ENCODE peak calls at places on chromosomes 13 and 19, in four cellular contexts. T is RWPE2, G is K562, J is right lobe of liver. E is an unnamed sample.

GRCh38 chr13:29156136-29156535 is 336.0 kb downstream of the MTUS2 start:
- DNase-seq in T (no peak), G (no peak), J (no peak), E (no peak)

GRCh38 chr19:42166336-42166735 is 34.1 kb upstream of the POU2F2 start:
- DNase-seq in T (no peak), G (no peak), J (no peak), E (no peak)

GRCh38 chr19:33795370-33796163 is 1.1 kb upstream of the KCTD15 start:
- DNase-seq in T (no peak), G (peak; percentile 91), J (peak; percentile 89), E (peak; percentile 90)

GRCh38 chr13:40992678-40993077 is 26.4 kb downstream of the ELF1 start:
- DNase-seq in T (no peak), G (no peak), J (no peak), E (no peak)

GRCh38 chr19:31377736-31378135 is 28.5 kb upstream of the TSHZ3 start:
- DNase-seq in T (no peak), G (no peak), J (no peak), E (no peak)

GRCh38 chr19:17041994-17042393 is 15.4 kb upstream of the CPAMD8 start:
- DNase-seq in T (no peak), G (no peak), J (no peak), E (no peak)

GRCh38 chr19:17726136-17726741 is 7.0 kb downstream of the MAP1S start:
- DNase-seq in T (no peak), G (peak; percentile 8), J (no peak), E (no peak)

GRCh38 chr13:27419333-27419732 is 5.1 kb upstream of the GTF3A start:
- DNase-seq in T (no peak), G (no peak), J (no peak), E (no peak)

GRCh38 chr19:5615756-5616327 is 6.7 kb downstream of the SAFB2 start:
- DNase-seq in T (no peak), G (no peak), J (no peak), E (no peak)

GRCh38 chr19:15508035-15508710 is at the start of gene CYP4F22:
- DNase-seq in T (no peak), G (peak; percentile 73), J (no peak), E (no peak)

GRCh38 chr19:4388171-4389063 is 11.9 kb downstream of the SH3GL1 start:
- DNase-seq in T (no peak), G (no peak), J (peak; percentile 82), E (no peak)

GRCh38 chr13:109979186-109979585 is 192.8 kb upstream of the IRS2 start:
- DNase-seq in T (no peak), G (no peak), J (no peak), E (no peak)

GRCh38 chr19:29372921-29373797 is 152.6 kb upstream of the VSTM2B start:
- DNase-seq in T (no peak), G (no peak), J (no peak), E (no peak)

GRCh38 chr13:72911988-72912387 is 130.1 kb downstream of the PIBF1 start:
- DNase-seq in T (no peak), G (no peak), J (no peak), E (no peak)

GRCh38 chr19:4455742-4456565 is 1.6 kb downstream of the UBXN6 start:
- DNase-seq in T (no peak), G (no peak), J (peak; percentile 61), E (peak; percentile 79)

GRCh38 chr13:38213307-38213706 is 136.3 kb upstream of the UFM1 start:
- DNase-seq in T (no peak), G (no peak), J (no peak), E (no peak)

GRCh38 chr13:36098080-36098479 is 33.1 kb downstream of the DCLK1 start:
- DNase-seq in T (no peak), G (no peak), J (no peak), E (no peak)

GRCh38 chr13:28716511-28716910 is 2.3 kb downstream of the SLC46A3 start:
- DNase-seq in T (peak; percentile 85), G (no peak), J (peak; percentile 54), E (no peak)

GRCh38 chr13:21964686-21965085 is 293.8 kb downstream of the FGF9 start:
- DNase-seq in T (no peak), G (no peak), J (no peak), E (no peak)

GRCh38 chr13:23828086-23828485 is 61.1 kb downstream of the MIPEP start:
- DNase-seq in T (no peak), G (no peak), J (no peak), E (no peak)

GRCh38 chr13:21668665-21669599 is 1.9 kb upstream of the FGF9 start:
- DNase-seq in T (no peak), G (no peak), J (no peak), E (peak; percentile 63)

GRCh38 chr13:21671793-21672680 is 1.2 kb downstream of the FGF9 start:
- DNase-seq in T (no peak), G (no peak), J (no peak), E (no peak)

GRCh38 chr19:28556371-28556770 is 656.6 kb downstream of the UQCRFS1 start:
- DNase-seq in T (no peak), G (no peak), J (no peak), E (no peak)

GRCh38 chr19:7426986-7427385 is 61.8 kb downstream of the PEX11G start:
- DNase-seq in T (no peak), G (no peak), J (no peak), E (no peak)

GRCh38 chr19:3268326-3268725 is 43.9 kb downstream of the CELF5 start:
- DNase-seq in T (no peak), G (no peak), J (no peak), E (no peak)

GRCh38 chr13:25232937-25233515 is 54.3 kb downstream of the MTMR6 start:
- DNase-seq in T (no peak), G (peak; percentile 23), J (no peak), E (no peak)

GRCh38 chr19:56333506-56333905 is 18.9 kb upstream of the ZSCAN5A start:
- DNase-seq in T (no peak), G (peak; percentile 48), J (no peak), E (no peak)

GRCh38 chr13:111429064-111429558 is 108.7 kb downstream of the TEX29 start:
- DNase-seq in T (no peak), G (peak; percentile 41), J (peak; percentile 67), E (no peak)

GRCh38 chr19:52923782-52924593 is 760 bp upstream of the ZNF888 start:
- DNase-seq in T (no peak), G (peak; percentile 38), J (no peak), E (peak; percentile 87)

GRCh38 chr19:54573330-54573872 is at the start of gene LILRA2:
- DNase-seq in T (no peak), G (no peak), J (no peak), E (peak; percentile 66)

GRCh38 chr19:54570316-54570715 is 3.3 kb upstream of the LILRA2 start:
- DNase-seq in T (no peak), G (no peak), J (no peak), E (no peak)

GRCh38 chr19:54574527-54575056 is 1.0 kb downstream of the LILRA2 start:
- DNase-seq in T (no peak), G (no peak), J (no peak), E (no peak)

GRCh38 chr19:54574051-54574450 is 461 bp downstream of the LILRA2 start:
- DNase-seq in T (no peak), G (no peak), J (no peak), E (no peak)

DNA sequence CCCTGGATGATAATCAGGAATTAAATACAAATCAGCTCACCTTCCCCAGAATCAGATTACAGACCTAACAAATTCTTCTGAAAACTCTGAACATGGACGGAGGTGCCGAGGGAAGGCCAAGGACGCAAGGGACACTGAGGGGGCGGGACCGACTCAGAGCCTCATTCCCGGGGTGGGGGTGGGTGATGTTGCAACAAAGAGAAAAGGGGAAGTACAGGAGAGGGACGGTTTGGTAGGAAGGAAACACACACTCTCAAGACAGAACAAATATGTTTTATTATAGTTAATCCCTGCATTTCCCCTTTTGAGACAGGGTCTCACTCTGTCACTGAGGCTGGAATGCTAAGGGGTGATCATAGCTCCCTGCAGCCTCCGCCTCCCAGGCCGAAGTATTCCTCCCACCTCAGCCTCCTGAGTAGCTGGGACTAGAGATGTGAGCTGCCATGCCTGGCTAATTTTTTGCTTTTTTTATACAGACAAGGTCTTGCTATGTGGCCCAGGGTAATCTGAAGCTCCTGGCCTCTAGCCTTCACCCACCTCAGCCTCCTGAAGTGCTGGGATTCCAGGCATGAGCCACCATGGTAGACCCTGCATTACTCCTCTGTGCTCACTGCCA is 786 bp upstream of the LILRA2 start:
- DNase-seq in T (no peak), G (peak; percentile 29), J (no peak), E (peak; percentile 77)
- H3K4me1 ChIP-seq in T (no peaks in the 10 kb centered on the region), G (peaks cover 11% of the 10 kb centered on the region), J (no peaks in the 10 kb centered on the region), E (no peaks in the 10 kb centered on the region)

GRCh38 chr13:91358384-91358776 is 10.9 kb downstream of the MIR17HG start:
- DNase-seq in T (no peak), G (no peak), J (no peak), E (no peak)

GRCh38 chr13:91355826-91356710 is 8.6 kb downstream of the MIR17HG start:
- DNase-seq in T (no peak), G (no peak), J (no peak), E (no peak)

GRCh38 chr13:91356919-91357612 is 9.6 kb downstream of the MIR17HG start:
- DNase-seq in T (no peak), G (no peak), J (no peak), E (no peak)

GRCh38 chr13:91359071-91359470 is 11.6 kb downstream of the MIR17HG start:
- DNase-seq in T (no peak), G (no peak), J (no peak), E (no peak)

GRCh38 chr13:91357613-91358383 is 10.3 kb downstream of the MIR17HG start:
- DNase-seq in T (no peak), G (no peak), J (no peak), E (no peak)
- H3K4me1 ChIP-seq in T (no peaks in the 10 kb centered on the region), G (no peaks in the 10 kb centered on the region), J (no peaks in the 10 kb centered on the region), E (peaks cover 11% of the 10 kb centered on the region)

GRCh38 chr19:35140898-35141626 is 2.0 kb upstream of the FXYD7 start:
- DNase-seq in T (peak; percentile 92), G (peak; percentile 99), J (peak; percentile 95), E (peak; percentile 97)

GRCh38 chr19:35138305-35138799 is 272 bp upstream of the FXYD1 start:
- DNase-seq in T (no peak), G (no peak), J (peak; percentile 90), E (no peak)

GRCh38 chr19:35139618-35139943 is 957 bp downstream of the FXYD1 start:
- DNase-seq in T (no peak), G (no peak), J (no peak), E (no peak)

GRCh38 chr19:35141627-35142401 is 1.2 kb upstream of the FXYD7 start:
- DNase-seq in T (no peak), G (no peak), J (no peak), E (no peak)

DNA sequence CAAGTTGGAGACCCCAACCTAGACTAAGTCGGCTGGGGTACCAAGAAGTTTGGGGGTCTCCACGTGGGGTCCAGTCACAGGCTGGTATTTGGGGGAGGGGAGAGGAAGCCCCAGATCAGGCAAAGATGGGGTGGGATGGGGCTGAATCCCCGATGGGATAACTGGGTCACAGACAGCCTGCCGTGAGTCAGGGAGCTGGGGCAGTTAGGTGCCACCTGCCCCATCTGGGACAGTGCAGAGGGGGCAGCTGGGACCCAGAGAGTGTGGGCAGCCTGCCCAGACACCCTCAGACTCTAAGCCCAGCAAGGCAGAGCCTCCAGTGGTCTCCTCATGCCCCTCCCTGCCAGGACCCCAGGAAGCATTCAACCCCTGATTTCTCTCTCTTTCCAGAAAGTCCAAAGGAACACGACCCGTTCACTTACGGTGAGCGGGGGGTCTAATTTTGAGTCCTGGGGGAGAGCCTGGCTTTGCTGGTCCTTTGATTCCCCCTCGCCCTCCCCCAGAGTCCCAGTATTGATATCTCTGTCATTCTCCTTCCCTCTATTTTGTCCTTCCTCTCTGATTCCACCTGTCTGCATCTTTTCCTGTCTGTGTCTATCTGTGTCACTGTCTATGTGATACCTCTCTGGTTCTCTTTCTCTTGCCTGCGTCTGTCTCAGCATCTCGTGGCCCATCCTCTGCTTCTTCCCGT is 1.7 kb downstream of the FXYD1 start:
- DNase-seq in T (no peak), G (no peak), J (no peak), E (no peak)
- H3K4me1 ChIP-seq in T (peaks cover 4% of the 10 kb centered on the region), G (peaks cover 60% of the 10 kb centered on the region), J (no peaks in the 10 kb centered on the region), E (peaks cover 17% of the 10 kb centered on the region)

GRCh38 chr19:49336482-49337266 is 1.5 kb downstream of the CD37 start:
- DNase-seq in T (no peak), G (no peak), J (peak; percentile 45), E (peak; percentile 51)
- H3K4me1 ChIP-seq in T (no peaks in the 10 kb centered on the region), G (peaks cover 69% of the 10 kb centered on the region), J (no peaks in the 10 kb centered on the region), E (peaks cover 13% of the 10 kb centered on the region)

E was measured in upper lobe of right lung.